ENCODE peak calls at places on chromosomes 3 and 15, in seven cellular contexts. J is naive thymus-derived CD8-positive, alpha-beta T cell; Y is GM13976; K is stimulated activated CD8-positive, alpha-beta memory T cell treated with anti-CD3 and anti-CD28 coated beads, Interleukin-4, amount 100 ng/mL, for 48 hours; M is NCI-H1694; C is hypothalamus; A is epithelial cell of prostate. H is an unnamed sample.

GRCh38 chr15:43516801-43517353 is 531 bp upstream of the MAP1A start:
- DNase-seq in J (no peak), Y (peak), K (no peak), M (peak), C (no peak), A (no peak), H (no peak)

GRCh38 chr3:58588030-58588614 is 10.9 kb upstream of the FAM107A start:
- DNase-seq in J (peak), Y (no peak), K (peak), M (no peak), C (no peak), A (no peak), H (no peak)

GRCh38 chr3:55264933-55265332 is 222.2 kb downstream of the WNT5A start:
- DNase-seq in J (no peak), Y (no peak), K (no peak), M (no peak), C (no peak), A (no peak), H (no peak)

GRCh38 chr15:88900309-88900981 is 5.1 kb upstream of the HAPLN3 start:
- DNase-seq in J (no peak), Y (no peak), K (no peak), M (no peak), C (no peak), A (peak), H (no peak)

GRCh38 chr3:159829056-159829995 is 159.3 kb upstream of the IL12A start:
- DNase-seq in J (no peak), Y (no peak), K (no peak), M (no peak), C (peak), A (peak), H (peak)

GRCh38 chr15:68633181-68634121 is 54.7 kb downstream of the CORO2B start:
- DNase-seq in J (no peak), Y (no peak), K (no peak), M (no peak), C (no peak), A (no peak), H (no peak)

GRCh38 chr15:84992157-84992940 is 10.7 kb downstream of the PDE8A start:
- DNase-seq in J (no peak), Y (no peak), K (peak), M (no peak), C (no peak), A (peak), H (no peak)

GRCh38 chr3:159187232-159187631 is 385.4 kb downstream of the MFSD1 start:
- DNase-seq in J (no peak), Y (no peak), K (no peak), M (no peak), C (no peak), A (no peak), H (no peak)

GRCh38 chr3:164608554-164609276 is 469.6 kb downstream of the SI start:
- DNase-seq in J (no peak), Y (no peak), K (no peak), M (no peak), C (no peak), A (no peak), H (no peak)

GRCh38 chr3:161423911-161424522 is 52.7 kb upstream of the SPTSSB start:
- DNase-seq in J (peak), Y (peak), K (no peak), M (peak), C (no peak), A (no peak), H (no peak)

GRCh38 chr15:64361259-64361658 is 5.3 kb upstream of the CSNK1G1 start:
- DNase-seq in J (no peak), Y (no peak), K (no peak), M (no peak), C (no peak), A (no peak), H (no peak)

GRCh38 chr3:36514171-36514570 is 133.9 kb downstream of the STAC start:
- DNase-seq in J (no peak), Y (no peak), K (no peak), M (no peak), C (no peak), A (peak), H (no peak)

GRCh38 chr3:153348457-153349137 is 186.6 kb downstream of the RAP2B start:
- DNase-seq in J (no peak), Y (no peak), K (no peak), M (no peak), C (no peak), A (no peak), H (no peak)

GRCh38 chr3:58535531-58536500 is 1.2 kb downstream of the ACOX2 start:
- DNase-seq in J (no peak), Y (no peak), K (no peak), M (no peak), C (no peak), A (no peak), H (no peak)

GRCh38 chr15:37098468-37099320 is 1.7 kb downstream of the MEIS2 start:
- DNase-seq in J (peak), Y (peak), K (peak), M (no peak), C (peak), A (no peak), H (peak)

GRCh38 chr3:70049761-70050160 is 50.2 kb downstream of the SAMMSON start:
- DNase-seq in J (no peak), Y (no peak), K (no peak), M (no peak), C (no peak), A (no peak), H (no peak)

GRCh38 chr3:193895409-193895808 is 240.5 kb upstream of the HES1 start:
- DNase-seq in J (no peak), Y (no peak), K (no peak), M (no peak), C (no peak), A (no peak), H (no peak)

GRCh38 chr3:9778102-9778501 is 8.4 kb upstream of the CAMK1 start:
- DNase-seq in J (no peak), Y (peak), K (peak), M (no peak), C (no peak), A (no peak), H (no peak)

GRCh38 chr15:38304486-38304885 is 51.9 kb downstream of the SPRED1 start:
- DNase-seq in J (no peak), Y (no peak), K (no peak), M (no peak), C (no peak), A (no peak), H (no peak)

GRCh38 chr3:6857510-6857909 is 3.4 kb upstream of the GRM7 start:
- DNase-seq in J (no peak), Y (no peak), K (no peak), M (no peak), C (no peak), A (no peak), H (no peak)

GRCh38 chr15:25170113-25170731 is 215.4 kb downstream of the SNRPN start:
- DNase-seq in J (no peak), Y (no peak), K (peak), M (no peak), C (no peak), A (no peak), H (peak)

GRCh38 chr15:69462493-69463181 is 10.0 kb downstream of the RPLP1 start:
- DNase-seq in J (peak), Y (peak), K (peak), M (peak), C (peak), A (peak), H (peak)

GRCh38 chr3:150255416-150255815 is 152.7 kb upstream of the TSC22D2 start:
- DNase-seq in J (no peak), Y (no peak), K (no peak), M (peak), C (peak), A (no peak), H (peak)

H was measured in right cardiac atrium.